ENCODE peak calls at places on chromosome 2, in eight cellular contexts. R is PC-3, G is K562, S is mammary epithelial cell, Y is keratinocyte, Q is A673, B is GM23248, P is GM23338. J is an unnamed sample.

GRCh38 chr2:173058673-173059072 is 17.0 kb upstream of the MAP3K20 start:
- DNase-seq in R (no peak), G (no peak), S (no peak), Y (no peak), Q (peak), B (no peak), P (no peak), J (no peak)

GRCh38 chr2:25323612-25324189 is 18.0 kb downstream of the DNMT3A start:
- DNase-seq in R (no peak), G (no peak), S (no peak), Y (no peak), Q (no peak), B (no peak), P (no peak), J (no peak)

GRCh38 chr2:239760596-239760995 is 264.5 kb downstream of the NDUFA10 start:
- DNase-seq in R (no peak), G (no peak), S (no peak), Y (no peak), Q (no peak), B (no peak), P (no peak), J (no peak)

GRCh38 chr2:14554829-14555580 is 77.5 kb upstream of the LRATD1 start:
- DNase-seq in R (peak), G (no peak), S (no peak), Y (no peak), Q (no peak), B (no peak), P (no peak), J (no peak)

GRCh38 chr2:160510617-160511016 is 17.0 kb upstream of the RBMS1 start:
- DNase-seq in R (no peak), G (no peak), S (no peak), Y (no peak), Q (peak), B (peak), P (no peak), J (no peak)

GRCh38 chr2:236176417-236176816 is 8.2 kb upstream of the GBX2 start:
- DNase-seq in R (peak), G (peak), S (no peak), Y (no peak), Q (peak), B (peak), P (peak), J (peak)

GRCh38 chr2:45652090-45653050 is 895 bp downstream of the PRKCE start:
- DNase-seq in R (peak), G (no peak), S (peak), Y (no peak), Q (peak), B (peak), P (peak), J (peak)

GRCh38 chr2:47043142-47043890 is 111.8 kb downstream of the STPG4 start:
- DNase-seq in R (peak), G (no peak), S (peak), Y (peak), Q (peak), B (peak), P (peak), J (peak)

GRCh38 chr2:134539946-134540345 is 178.9 kb downstream of the TMEM163 start:
- DNase-seq in R (no peak), G (no peak), S (no peak), Y (no peak), Q (no peak), B (no peak), P (no peak), J (no peak)

GRCh38 chr2:8146329-8147048 is 535.4 kb upstream of the ID2 start:
- DNase-seq in R (no peak), G (no peak), S (no peak), Y (no peak), Q (peak), B (no peak), P (no peak), J (no peak)

GRCh38 chr2:39663187-39663930 is 2.4 kb upstream of the TMEM178A start:
- DNase-seq in R (no peak), G (no peak), S (no peak), Y (no peak), Q (no peak), B (peak), P (no peak), J (peak)

GRCh38 chr2:182248362-182248761 is 178.5 kb downstream of the PDE1A start:
- DNase-seq in R (no peak), G (no peak), S (no peak), Y (no peak), Q (no peak), B (no peak), P (no peak), J (no peak)

GRCh38 chr2:39642054-39642742 is 23.5 kb upstream of the TMEM178A start:
- DNase-seq in R (peak), G (no peak), S (peak), Y (peak), Q (peak), B (peak), P (no peak), J (peak)

GRCh38 chr2:74865770-74866674 is 32.1 kb downstream of the HK2 start:
- DNase-seq in R (peak), G (no peak), S (no peak), Y (no peak), Q (no peak), B (no peak), P (no peak), J (no peak)

GRCh38 chr2:4047961-4048891 is 344.9 kb downstream of the DCDC2C start:
- DNase-seq in R (peak), G (no peak), S (no peak), Y (no peak), Q (no peak), B (no peak), P (no peak), J (peak)

GRCh38 chr2:170822292-170822884 is 5.7 kb downstream of the GAD1 start:
- DNase-seq in R (no peak), G (no peak), S (no peak), Y (no peak), Q (peak), B (peak), P (peak), J (no peak)

GRCh38 chr2:229575569-229576315 is 138.6 kb downstream of the DNER start:
- DNase-seq in R (no peak), G (no peak), S (no peak), Y (no peak), Q (no peak), B (no peak), P (no peak), J (peak)

GRCh38 chr2:121345887-121346286 is 60.9 kb upstream of the TFCP2L1 start:
- DNase-seq in R (no peak), G (no peak), S (no peak), Y (no peak), Q (no peak), B (no peak), P (no peak), J (no peak)

GRCh38 chr2:232348936-232349335 is 29.6 kb upstream of the ALPP start:
- DNase-seq in R (peak), G (no peak), S (peak), Y (no peak), Q (no peak), B (no peak), P (no peak), J (no peak)

GRCh38 chr2:190837417-190837816 is 43.2 kb upstream of the GLS start:
- DNase-seq in R (peak), G (no peak), S (peak), Y (peak), Q (no peak), B (peak), P (no peak), J (peak)

GRCh38 chr2:111705711-111706323 is 178.2 kb downstream of the ANAPC1 start:
- DNase-seq in R (peak), G (no peak), S (peak), Y (no peak), Q (peak), B (peak), P (peak), J (peak)

GRCh38 chr2:178828496-178828895 is 21.3 kb upstream of the TTN start:
- DNase-seq in R (no peak), G (no peak), S (no peak), Y (no peak), Q (no peak), B (no peak), P (no peak), J (no peak)
- TF ChIP-seq EZH2 in R (no peak), G (no peak), S (no peak), Y (no peak), Q (no peak), B (no peak), P (no peak), J (no peak)

DNA sequence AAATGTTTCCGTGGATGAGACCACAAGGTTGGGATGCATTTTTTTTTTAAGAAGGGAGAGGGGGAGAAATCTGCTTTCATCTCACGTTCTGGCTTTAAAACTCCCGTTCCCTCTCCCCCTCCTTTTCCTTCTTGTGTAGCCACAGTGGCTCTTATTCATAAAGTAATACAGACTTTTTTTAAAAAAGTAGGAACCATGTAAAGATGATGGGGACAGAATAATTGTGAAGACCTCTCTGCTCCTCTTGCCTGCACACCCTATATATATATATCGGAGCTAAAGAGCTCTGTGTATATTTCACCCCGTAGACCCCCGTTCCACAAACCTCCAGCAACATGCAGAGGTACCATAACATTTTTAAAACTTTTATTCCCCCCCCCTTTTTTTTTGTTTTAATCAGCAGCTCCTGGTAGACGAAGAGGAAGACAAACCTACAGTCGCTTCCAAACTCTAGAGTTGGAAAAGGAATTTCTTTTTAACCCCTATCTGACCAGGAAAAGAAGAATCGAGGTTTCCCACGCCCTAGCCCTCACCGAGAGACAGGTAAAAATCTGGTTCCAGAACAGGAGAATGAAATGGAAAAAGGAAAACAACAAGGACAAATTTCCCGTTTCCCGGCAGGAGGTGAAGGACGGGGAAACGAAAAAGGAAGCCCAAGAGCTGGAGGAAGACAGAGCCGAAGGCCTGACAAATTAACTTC is 1.6 kb downstream of the HOXD8 start:
- DNase-seq in R (no peak), G (no peak), S (no peak), Y (no peak), Q (no peak), B (peak), P (no peak), J (no peak)
- TF ChIP-seq EZH2 in R (no peak), G (no peak), S (peak), Y (no peak), Q (no peak), B (no peak), P (peak), J (no peak)

GRCh38 chr2:100793982-100794381 is 26.0 kb upstream of the NPAS2 start:
- DNase-seq in R (no peak), G (peak), S (no peak), Y (no peak), Q (no peak), B (no peak), P (no peak), J (no peak)

GRCh38 chr2:100791294-100791935 is 28.5 kb upstream of the NPAS2 start:
- DNase-seq in R (no peak), G (no peak), S (no peak), Y (no peak), Q (no peak), B (no peak), P (no peak), J (no peak)

GRCh38 chr2:100791936-100792308 is 28.0 kb upstream of the NPAS2 start:
- DNase-seq in R (no peak), G (no peak), S (no peak), Y (no peak), Q (no peak), B (no peak), P (no peak), J (no peak)

GRCh38 chr2:100796499-100797100 is 23.3 kb upstream of the NPAS2 start:
- DNase-seq in R (peak), G (no peak), S (peak), Y (no peak), Q (no peak), B (no peak), P (no peak), J (no peak)

DNA sequence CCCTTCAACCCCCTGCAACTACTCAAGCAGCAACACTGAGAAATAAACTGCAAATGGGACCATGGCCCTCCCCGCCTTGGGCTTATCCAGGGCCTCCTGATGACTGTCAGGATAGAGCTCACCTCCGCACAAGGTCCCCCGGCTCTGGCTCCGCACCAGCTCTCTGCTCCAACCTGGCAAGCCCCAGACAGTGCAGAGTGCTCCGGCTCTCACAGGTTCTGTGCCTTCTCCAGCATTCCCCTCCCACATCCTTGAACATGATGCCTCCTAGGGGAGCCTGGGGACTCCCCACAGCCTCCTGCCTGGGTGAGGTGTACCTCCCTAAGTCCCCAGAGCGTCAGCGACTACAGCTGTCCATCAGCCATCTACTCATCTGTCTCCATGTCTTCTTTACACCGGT is 26.7 kb upstream of the NPAS2 start:
- DNase-seq in R (no peak), G (no peak), S (no peak), Y (no peak), Q (no peak), B (no peak), P (no peak), J (no peak)
- TF ChIP-seq EZH2 in R (no peak), G (no peak), S (no peak), Y (no peak), Q (no peak), B (no peak), P (no peak), J (no peak)

GRCh38 chr2:222306393-222307137 is 7.8 kb upstream of the PAX3 start:
- DNase-seq in R (no peak), G (no peak), S (no peak), Y (no peak), Q (peak), B (no peak), P (peak), J (no peak)
- TF ChIP-seq EZH2 in R (no peak), G (no peak), S (peak), Y (no peak), Q (no peak), B (no peak), P (peak), J (no peak)

GRCh38 chr2:70089946-70090523 is 2.8 kb downstream of the PCBP1 start:
- DNase-seq in R (no peak), G (no peak), S (no peak), Y (no peak), Q (peak), B (peak), P (peak), J (no peak)
- TF ChIP-seq EZH2 in R (no peak), G (no peak), S (no peak), Y (no peak), Q (no peak), B (no peak), P (no peak), J (no peak)

GRCh38 chr2:219434718-219435525 is at the start of gene SPEG:
- DNase-seq in R (no peak), G (no peak), S (no peak), Y (no peak), Q (no peak), B (peak), P (peak), J (no peak)
- TF ChIP-seq EZH2 in R (no peak), G (no peak), S (no peak), Y (no peak), Q (no peak), B (no peak), P (peak), J (no peak)

DNA sequence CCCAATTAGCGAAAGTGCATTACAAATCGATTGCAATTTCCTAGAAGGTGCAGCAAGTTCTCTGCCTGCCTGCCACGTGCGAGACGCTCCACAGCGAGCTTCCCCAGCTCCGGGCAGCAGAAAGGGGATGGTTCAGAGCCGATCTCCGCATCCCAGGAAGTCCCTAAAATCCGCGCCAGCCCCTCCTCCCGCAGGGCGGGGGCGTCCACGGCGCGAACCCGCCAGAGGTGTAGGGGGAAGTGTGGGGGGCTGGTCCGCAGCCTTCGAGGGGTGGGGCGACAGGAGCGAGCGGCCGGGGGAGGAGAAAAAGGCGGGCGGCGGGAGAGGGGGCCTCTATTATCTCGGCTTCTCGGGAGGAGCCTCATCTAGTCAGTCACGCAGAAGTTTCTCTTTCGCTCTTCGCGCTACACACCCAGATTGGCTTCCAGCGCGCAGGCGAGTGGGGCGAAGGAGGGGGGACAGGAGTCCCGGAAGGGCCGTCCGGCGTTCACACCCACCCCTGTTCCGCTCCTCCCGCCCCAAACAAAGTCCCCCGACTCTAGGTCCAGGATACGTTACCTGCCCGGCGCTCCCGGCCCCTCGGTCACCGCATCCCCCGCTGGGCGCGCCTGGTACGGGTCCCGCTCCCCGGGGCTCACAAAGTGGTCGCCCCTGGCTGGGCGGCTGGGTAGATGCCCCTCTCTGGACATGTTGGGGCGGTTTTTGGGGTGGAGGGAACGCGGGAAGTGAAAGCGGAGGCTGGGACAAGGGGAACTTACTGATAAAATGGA is 9.1 kb upstream of the NR4A2 start:
- DNase-seq in R (peak), G (peak), S (peak), Y (no peak), Q (peak), B (peak), P (peak), J (peak)
- TF ChIP-seq EZH2 in R (no peak), G (no peak), S (no peak), Y (no peak), Q (no peak), B (no peak), P (peak), J (no peak)

GRCh38 chr2:175004980-175005832 is at the start of gene CHN1:
- DNase-seq in R (peak), G (peak), S (peak), Y (no peak), Q (peak), B (peak), P (peak), J (peak)
- TF ChIP-seq EZH2 in R (no peak), G (no peak), S (no peak), Y (peak), Q (peak), B (no peak), P (no peak), J (no peak)

DNA sequence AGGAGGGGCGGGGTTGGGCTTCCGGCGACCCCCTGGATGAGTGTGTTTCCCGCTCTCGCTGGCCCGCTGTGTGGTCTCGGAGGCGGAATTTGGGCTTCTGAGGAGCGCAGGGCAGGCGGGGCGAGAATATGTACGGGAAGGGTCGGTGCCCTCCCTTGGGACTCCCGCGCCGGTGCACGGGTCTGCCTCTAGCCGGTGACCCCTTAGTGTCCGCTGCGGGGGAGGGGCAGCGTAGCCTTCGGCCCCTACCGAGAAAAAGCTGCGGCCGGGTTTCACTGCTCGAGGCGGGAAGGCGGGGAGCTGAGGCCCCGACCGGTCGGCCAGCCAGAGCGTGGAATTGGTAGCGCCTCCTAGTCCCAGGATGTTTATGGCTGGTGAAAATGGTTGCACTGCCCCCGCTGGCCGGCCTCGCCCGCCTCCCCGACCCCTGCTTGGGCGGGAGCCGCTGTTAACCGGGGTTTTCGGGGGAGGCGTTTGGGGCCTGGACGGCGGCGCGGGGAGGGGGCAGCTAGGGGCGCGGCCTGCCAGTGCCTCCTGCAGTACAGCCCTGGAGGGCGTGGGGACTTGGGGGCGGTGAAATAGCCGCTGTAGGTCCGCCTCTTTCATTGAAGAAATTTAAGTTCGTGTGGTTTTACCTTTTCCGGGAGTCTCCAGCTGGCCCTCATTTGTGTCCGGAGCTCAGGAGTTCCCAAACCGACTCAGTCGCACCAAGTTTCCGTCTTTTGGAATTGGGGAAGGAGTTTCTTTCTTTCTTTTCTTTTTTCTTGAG is at the start of gene UGP2:
- DNase-seq in R (peak), G (peak), S (peak), Y (peak), Q (peak), B (peak), P (peak), J (peak)
- TF ChIP-seq EZH2 in R (no peak), G (no peak), S (no peak), Y (no peak), Q (no peak), B (no peak), P (no peak), J (no peak)

J was measured in fibroblast of lung.